ENCODE peak calls at places on chromosomes 13 and 19, in nine cellular contexts. Q is fibroblast of lung, O is neural progenitor cell, Y is tibial artery, J is left lung, V is uterus, U is right atrium auricular region, M is brain microvascular endothelial cell, I is dorsolateral prefrontal cortex. G is an unnamed sample.
A peak's percentile ranks its signal among the peaks of the same experiment; 100 is the strongest.

GRCh38 chr13:59533561-59534337 is 630.0 kb downstream of the DIAPH3 start:
- DNase-seq in J (no peak), I (no peak), V (no peak), M (peak; percentile 80), Y (no peak), O (no peak), Q (no peak), U (no peak), G (peak; percentile 62)

GRCh38 chr19:12047868-12048267 is 4.9 kb downstream of the ZNF878 start:
- DNase-seq in Q (no peak), V (no peak), I (no peak), U (no peak), M (no peak), J (no peak), O (no peak), Y (no peak), G (no peak)

GRCh38 chr13:91346848-91347211 is 657 bp upstream of the MIR17HG start:
- DNase-seq in M (no peak), J (peak; percentile 34), I (peak; percentile 33), O (peak; percentile 51), U (no peak), Q (no peak), Y (no peak), V (no peak), G (no peak)

GRCh38 chr13:90185734-90186133 is 1161.8 kb upstream of the MIR17HG start:
- DNase-seq in Y (no peak), I (no peak), V (no peak), Q (no peak), U (no peak), M (no peak), O (no peak), J (no peak), G (no peak)

GRCh38 chr13:40470665-40471064 is 195.8 kb downstream of the FOXO1 start:
- DNase-seq in O (no peak), Q (no peak), V (peak; percentile 70), I (no peak), M (no peak), U (peak; percentile 77), Y (peak; percentile 72), J (no peak), G (no peak)

GRCh38 chr19:43574424-43575155 is 737 bp downstream of the XRCC1 start:
- DNase-seq in U (no peak), J (no peak), I (no peak), V (no peak), M (peak; percentile 22), Q (peak; percentile 10), O (peak; percentile 38), Y (no peak), G (no peak)

GRCh38 chr13:51550151-51550550 is 34.1 kb upstream of the WDFY2 start:
- DNase-seq in O (no peak), Q (no peak), J (no peak), M (no peak), I (no peak), Y (no peak), U (no peak), V (no peak), G (no peak)

GRCh38 chr13:105363747-105364177 is 1171.7 kb downstream of the EFNB2 start:
- DNase-seq in Q (peak; percentile 6), M (no peak), V (no peak), U (no peak), O (peak; percentile 20), J (no peak), Y (no peak), I (no peak), G (no peak)

GRCh38 chr13:39895254-39895653 is 239.8 kb downstream of the COG6 start:
- DNase-seq in J (no peak), V (no peak), O (no peak), U (no peak), I (no peak), Q (no peak), M (no peak), Y (no peak), G (no peak)

GRCh38 chr13:64338671-64339070 is 2891.5 kb downstream of the PCDH9 start:
- DNase-seq in M (no peak), J (no peak), I (no peak), Q (no peak), V (no peak), U (no peak), Y (no peak), O (no peak), G (no peak)

GRCh38 chr13:98834254-98834960 is 81.9 kb upstream of the SLC15A1 start:
- DNase-seq in J (no peak), M (no peak), I (no peak), O (peak; percentile 74), V (no peak), Q (no peak), U (no peak), Y (no peak), G (peak; percentile 5)

GRCh38 chr19:36032251-36033104 is at the start of gene CLIP3:
- DNase-seq in Q (peak; percentile 63), M (peak; percentile 44), J (peak; percentile 58), V (peak; percentile 81), O (peak; percentile 91), I (peak; percentile 87), Y (peak; percentile 62), U (no peak), G (no peak)

GRCh38 chr19:39746836-39747529 is 9.2 kb upstream of the CLC start:
- DNase-seq in Q (no peak), O (no peak), I (no peak), U (no peak), Y (no peak), M (no peak), V (no peak), J (no peak), G (no peak)

DNA sequence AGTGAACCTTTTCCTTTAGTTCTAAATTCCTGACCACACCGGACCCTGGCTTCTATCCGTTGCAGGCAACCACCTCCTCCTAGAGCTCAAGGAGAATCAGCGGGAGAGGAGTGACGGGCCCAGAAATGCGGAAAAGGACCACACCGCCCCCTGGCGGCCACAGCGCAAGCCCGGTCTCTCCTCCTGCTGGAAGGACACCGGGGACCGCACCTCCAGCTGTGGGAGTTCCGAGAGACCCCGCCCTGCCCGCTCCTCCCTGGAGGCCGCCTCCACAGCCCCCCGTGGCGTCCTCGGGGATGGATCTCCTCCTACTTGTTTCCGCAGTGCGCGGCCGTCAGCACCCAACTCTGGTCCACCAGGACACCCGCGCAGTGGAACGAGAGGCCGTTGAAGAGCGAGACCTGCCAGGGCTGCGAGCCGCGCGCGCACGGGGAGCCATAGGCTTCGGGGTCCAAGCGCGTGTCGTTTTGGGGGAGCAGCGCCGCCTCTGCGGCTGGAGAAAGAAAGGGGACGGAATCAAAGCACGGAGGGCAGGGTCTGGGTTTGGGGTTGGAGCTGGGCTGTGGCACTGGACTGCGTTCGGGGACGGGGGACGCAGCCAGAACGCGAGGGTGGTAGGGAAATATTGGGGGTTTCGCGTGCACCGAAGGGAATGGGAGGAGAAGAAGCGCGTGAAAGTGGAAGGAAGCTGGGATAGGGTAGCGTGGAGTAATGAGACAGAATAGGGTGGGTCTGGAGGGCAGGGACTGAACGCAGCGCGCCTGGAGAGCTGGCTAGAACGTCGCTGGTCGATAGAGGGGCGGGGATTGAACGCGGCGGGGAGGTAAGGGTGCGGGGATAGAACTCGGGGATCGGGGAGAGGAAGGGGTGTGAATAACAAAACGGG is 2.5 kb downstream of the KLK10 start:
- DNase-seq in J (no peak), Q (peak; percentile 16), V (peak; percentile 43), U (peak; percentile 67), Y (no peak), M (peak; percentile 14), O (peak; percentile 80), I (peak; percentile 82), G (peak; percentile 90)
- H3K27ac ChIP-seq in J (no peak overlapping the region), Q (no peak overlapping the region), V (no peak overlapping the region), U (no peak overlapping the region), Y (no peak overlapping the region), M (no peak overlapping the region), O (no peak overlapping the region), I (no peak overlapping the region), G (no peak overlapping the region)

GRCh38 chr19:42135836-42136235 is 3.6 kb upstream of the POU2F2 start:
- DNase-seq in V (no peak), I (no peak), O (no peak), U (no peak), Y (no peak), Q (no peak), M (no peak), J (no peak), G (no peak)

GRCh38 chr19:42143341-42144234 is 11.3 kb upstream of the POU2F2 start:
- DNase-seq in M (no peak), I (no peak), U (no peak), J (no peak), O (peak; percentile 88), V (no peak), Q (peak; percentile 37), Y (no peak), G (no peak)

GRCh38 chr19:42134671-42135070 is 2.4 kb upstream of the POU2F2 start:
- DNase-seq in J (no peak), Y (no peak), M (no peak), V (no peak), U (no peak), O (no peak), Q (no peak), I (no peak), G (no peak)

GRCh38 chr19:42140125-42140754 is 8.0 kb upstream of the POU2F2 start:
- DNase-seq in J (peak; percentile 76), O (peak; percentile 90), U (no peak), Y (peak; percentile 39), I (peak; percentile 43), Q (peak; percentile 71), M (peak; percentile 59), V (no peak), G (no peak)
- TF ChIP-seq CTCF in J (no peak), O (no peak), U (no peak), Y (no peak), I (no peak), Q (no peak), M (peak; percentile 15), V (no peak), G (no peak)

DNA sequence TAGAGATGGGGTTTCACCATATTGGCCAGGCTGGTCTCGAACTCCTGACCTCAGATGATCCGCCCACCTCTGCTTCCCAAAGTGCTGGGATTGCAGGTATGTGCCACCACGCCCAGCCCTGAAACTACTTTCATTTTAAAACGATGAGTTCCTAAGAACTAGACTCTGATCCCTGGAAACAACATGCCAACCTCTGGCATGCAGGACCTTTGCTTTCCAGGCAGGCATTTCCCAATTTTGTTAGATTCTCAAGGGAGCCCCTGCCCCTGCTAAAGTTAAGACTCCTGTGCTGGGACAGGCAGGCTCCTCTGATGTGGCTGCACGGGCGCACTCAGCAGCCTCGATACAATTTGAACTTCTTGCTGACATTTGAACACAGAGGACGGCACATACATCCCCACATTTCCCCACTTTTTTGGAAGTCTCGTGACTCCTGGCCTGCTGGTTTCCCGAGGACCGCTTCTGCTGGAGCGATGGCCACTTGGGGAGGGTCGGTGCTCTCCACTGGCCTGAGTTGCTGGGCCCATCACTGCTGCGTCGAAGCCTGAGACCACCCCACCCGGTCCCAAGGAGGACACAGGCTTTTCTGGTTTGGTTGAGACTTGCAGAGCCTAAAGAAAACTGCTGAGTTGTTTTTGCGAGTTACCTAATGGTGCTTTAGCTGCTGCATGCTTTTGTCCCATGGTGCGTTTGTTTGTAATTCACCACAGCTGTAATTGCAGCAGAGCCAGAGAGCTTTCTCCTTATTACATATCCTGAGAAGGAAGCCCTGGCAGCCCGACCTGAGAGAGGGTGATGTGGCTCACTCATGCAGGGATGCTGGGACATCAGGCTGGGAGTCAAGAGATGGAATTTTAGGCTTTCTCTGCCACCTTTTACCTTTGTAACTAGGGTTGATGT is 8.2 kb downstream of the ATP11A start:
- DNase-seq in Q (no peak), M (no peak), O (no peak), Y (peak; percentile 25), V (no peak), I (no peak), U (no peak), J (peak; percentile 32), G (no peak)
- H3K27ac ChIP-seq in Q (no peak overlapping the region), M (no peak overlapping the region), O (no peak overlapping the region), Y (no peak overlapping the region), V (peak overlapping the region; percentile 14), I (no peak overlapping the region), U (peak overlapping the region; percentile 11), J (peak overlapping the region; percentile 59), G (no peak overlapping the region)

GRCh38 chr19:19134687-19135158 is 3.6 kb downstream of the TMEM161A start:
- DNase-seq in I (no peak), Y (no peak), M (no peak), J (peak; percentile 61), V (no peak), Q (no peak), U (no peak), O (peak; percentile 55), G (no peak)
- TF ChIP-seq CTCF in I (no peak), Y (no peak), M (no peak), J (no peak), V (no peak), Q (no peak), U (peak; percentile 19), O (no peak), G (no peak)